ENCODE peak calls at places on chromosomes 6 and 20, in seven cellular contexts. P is heart left ventricle, K is WTC11, R is astrocyte of the cerebellum, H is endodermal cell, O is ascending aorta, E is gastrocnemius medialis. I is an unnamed sample.

GRCh38 chr20:56004611-56005388 is 519 bp downstream of the CBLN4 start:
- DNase-seq in K (no peak), E (no peak), H (peak; percentile 57), O (no peak), R (no peak), P (no peak), I (no peak)

GRCh38 chr20:60581606-60582005 is 623.4 kb downstream of the CDH26 start:
- DNase-seq in R (no peak), E (no peak), P (no peak), O (no peak), H (no peak), K (no peak), I (no peak)

GRCh38 chr20:6680441-6680840 is 87.0 kb upstream of the BMP2 start:
- DNase-seq in H (no peak), R (no peak), O (no peak), P (no peak), K (no peak), E (no peak), I (no peak)

GRCh38 chr20:57811373-57812020 is 101.7 kb upstream of the PMEPA1 start:
- DNase-seq in H (no peak), K (peak; percentile 35), P (no peak), O (no peak), R (no peak), E (no peak), I (peak; percentile 6)

GRCh38 chr6:6277418-6277817 is 43.0 kb downstream of the F13A1 start:
- DNase-seq in P (no peak), H (no peak), K (no peak), R (no peak), E (no peak), O (no peak), I (no peak)

GRCh38 chr6:87808005-87808757 is 106.1 kb upstream of the AKIRIN2 start:
- DNase-seq in E (no peak), R (no peak), O (no peak), H (no peak), P (no peak), K (no peak), I (no peak)

GRCh38 chr20:36792422-36792821 is 18.9 kb upstream of the DSN1 start:
- DNase-seq in R (peak; percentile 79), P (peak; percentile 64), H (peak; percentile 91), O (no peak), E (no peak), K (peak; percentile 73), I (no peak)

GRCh38 chr20:57393321-57394086 is 2.3 kb downstream of the RBM38 start:
- DNase-seq in H (no peak), R (no peak), K (no peak), E (no peak), O (no peak), P (peak; percentile 22), I (no peak)

GRCh38 chr6:71808865-71809264 is 77.5 kb upstream of the RIMS1 start:
- DNase-seq in P (no peak), H (no peak), K (no peak), E (no peak), R (no peak), O (no peak), I (no peak)

GRCh38 chr6:165556116-165556843 is 106.8 kb downstream of the PDE10A start:
- DNase-seq in K (no peak), R (peak; percentile 66), H (no peak), E (no peak), O (no peak), P (no peak), I (no peak)

GRCh38 chr6:41189968-41190367 is 11.0 kb downstream of the TREML2 start:
- DNase-seq in R (no peak), E (no peak), O (no peak), K (no peak), H (no peak), P (no peak), I (no peak)

GRCh38 chr6:37956711-37957110 is 137.2 kb downstream of the ZFAND3 start:
- DNase-seq in P (no peak), O (no peak), K (no peak), R (no peak), E (no peak), H (no peak), I (no peak)

GRCh38 chr20:38927902-38928578 is 1.8 kb downstream of the FAM83D start:
- DNase-seq in E (no peak), P (no peak), R (no peak), K (no peak), H (no peak), O (no peak), I (no peak)

GRCh38 chr6:112717401-112717800 is 370.3 kb downstream of the RFPL4B start:
- DNase-seq in O (no peak), R (no peak), E (no peak), P (no peak), K (no peak), H (no peak), I (no peak)

GRCh38 chr20:49278817-49279676 is 1.2 kb upstream of the ZNFX1 start:
- DNase-seq in P (no peak), K (no peak), H (peak; percentile 46), O (no peak), R (no peak), E (no peak), I (no peak)

GRCh38 chr6:161319231-161319630 is 45.4 kb upstream of the AGPAT4 start:
- DNase-seq in O (no peak), R (no peak), E (no peak), P (no peak), K (no peak), H (no peak), I (peak; percentile 25)

GRCh38 chr20:4691753-4692152 is 30.0 kb upstream of the PRND start:
- DNase-seq in K (no peak), E (no peak), O (no peak), R (no peak), H (no peak), P (no peak), I (no peak)

GRCh38 chr6:45812937-45813336 is 202.7 kb downstream of the CLIC5 start:
- DNase-seq in H (no peak), O (no peak), P (no peak), R (peak; percentile 70), K (no peak), E (no peak), I (peak; percentile 13)

GRCh38 chr6:46220351-46221220 is 49.8 kb upstream of the ENPP5 start:
- DNase-seq in R (no peak), H (no peak), O (no peak), K (no peak), E (no peak), P (no peak), I (no peak)

GRCh38 chr6:85464260-85464644 is 14.4 kb downstream of the NT5E start:
- DNase-seq in R (peak; percentile 95), E (no peak), K (no peak), O (no peak), P (no peak), H (peak; percentile 29), I (no peak)

GRCh38 chr6:157551041-157551832 is 170.2 kb downstream of the ZDHHC14 start:
- DNase-seq in O (no peak), P (no peak), R (no peak), K (no peak), H (peak; percentile 56), E (no peak), I (no peak)

GRCh38 chr20:52425253-52425652 is 233.7 kb upstream of the ZFP64 start:
- DNase-seq in K (no peak), H (no peak), O (no peak), E (no peak), P (no peak), R (no peak), I (no peak)

GRCh38 chr20:4088766-4089165 is 73.4 kb upstream of the RNF24 start:
- DNase-seq in P (no peak), K (no peak), E (no peak), O (no peak), R (no peak), H (no peak), I (no peak)

GRCh38 chr6:134347916-134348805 is 30.2 kb upstream of the SGK1 start:
- DNase-seq in P (peak; percentile 64), R (peak; percentile 89), H (no peak), E (peak; percentile 45), O (no peak), K (no peak), I (no peak)

GRCh38 chr20:46057856-46058655 is 29.0 kb downstream of the SLC12A5 start:
- DNase-seq in O (no peak), K (peak; percentile 79), H (peak; percentile 87), E (no peak), R (no peak), P (peak; percentile 66), I (peak; percentile 45)
- TF ChIP-seq CTCF in O (no peak), K (no peak), H (peak; percentile 68), E (no peak), R (peak; percentile 37), P (peak; percentile 20), I (peak; percentile 61)

GRCh38 chr20:62025832-62026563 is 39.7 kb downstream of the TAF4 start:
- DNase-seq in E (no peak), K (no peak), O (no peak), R (peak; percentile 15), H (no peak), P (no peak), I (no peak)
- TF ChIP-seq CTCF in E (peak; percentile 36), K (no peak), O (no peak), R (peak; percentile 64), H (peak; percentile 52), P (peak; percentile 63), I (peak; percentile 46)

GRCh38 chr20:23445596-23446217 is 6.2 kb downstream of the CSTL1 start:
- DNase-seq in P (no peak), R (no peak), E (no peak), K (no peak), H (no peak), O (no peak), I (no peak)

GRCh38 chr20:23440004-23440403 is 519 bp downstream of the CSTL1 start:
- DNase-seq in E (no peak), H (no peak), O (no peak), K (no peak), P (no peak), R (no peak), I (no peak)

GRCh38 chr20:23442436-23442835 is 3.0 kb downstream of the CSTL1 start:
- DNase-seq in H (no peak), E (no peak), K (no peak), P (no peak), O (no peak), R (no peak), I (no peak)

GRCh38 chr20:23444859-23445258 is 5.4 kb downstream of the CSTL1 start:
- DNase-seq in P (no peak), K (no peak), E (no peak), O (no peak), H (no peak), R (no peak), I (no peak)

DNA sequence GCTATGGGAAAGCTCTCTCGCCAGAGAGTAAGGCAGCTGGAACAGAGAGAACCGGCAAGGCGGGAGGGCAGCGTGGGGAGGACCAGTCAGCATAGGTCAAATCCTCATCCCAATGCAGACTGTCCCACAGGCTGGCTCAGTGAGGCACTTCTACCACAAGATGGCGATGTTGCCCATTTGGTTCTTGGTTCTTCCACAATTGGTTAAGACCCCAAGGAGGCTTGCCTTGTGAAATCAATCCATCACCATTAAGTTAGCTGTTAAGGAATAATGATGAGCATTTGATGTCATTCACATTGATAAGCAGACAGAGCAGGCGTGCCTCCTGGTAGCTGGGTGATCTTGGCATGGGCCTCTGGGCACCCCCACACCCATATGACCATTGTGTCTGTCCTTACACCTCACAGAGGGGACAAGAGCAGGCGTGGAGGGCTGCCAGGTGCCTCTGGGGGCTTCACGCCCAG is 2.4 kb downstream of the CSTL1 start:
- DNase-seq in H (peak; percentile 97), O (no peak), E (peak; percentile 35), K (peak; percentile 89), R (peak; percentile 60), P (peak; percentile 60), I (peak; percentile 84)
- TF ChIP-seq CTCF in H (peak; percentile 96), O (peak; percentile 53), E (peak; percentile 71), K (peak; percentile 80), R (peak; percentile 94), P (peak; percentile 90), I (peak; percentile 95)

GRCh38 chr6:151669208-151669560 is 138.3 kb upstream of the ESR1 start:
- DNase-seq in E (no peak), R (no peak), O (no peak), H (no peak), K (no peak), P (no peak), I (no peak)
- TF ChIP-seq CTCF in E (no peak), R (no peak), O (no peak), H (no peak), K (no peak), P (no peak), I (no peak)

I was measured in neural crest cell.